ENCODE peak calls at places on chromosomes 12 and 14, in seven cellular contexts. S, T, E, A, U, X and Y are unnamed samples.

GRCh38 chr12:47591795-47592194 is 114.0 kb downstream of the RPAP3 start:
- DNase-seq in S (no peak), T (no peak), E (no peak), A (no peak), U (no peak), X (no peak), Y (no peak)

GRCh38 chr12:3362751-3363150 is 128.3 kb upstream of the PRMT8 start:
- DNase-seq in S (no peak), T (no peak), E (no peak), A (no peak), U (no peak), X (no peak), Y (no peak)

GRCh38 chr12:85301054-85301453 is 21.0 kb downstream of the ALX1 start:
- DNase-seq in S (no peak), T (no peak), E (no peak), A (no peak), U (no peak), X (no peak), Y (no peak)

GRCh38 chr12:51156366-51156765 is 16.6 kb downstream of the TFCP2 start:
- DNase-seq in S (no peak), T (no peak), E (no peak), A (no peak), U (no peak), X (no peak), Y (no peak)

GRCh38 chr14:31449136-31449535 is 8.2 kb downstream of the DTD2 start:
- DNase-seq in S (no peak), T (no peak), E (no peak), A (no peak), U (no peak), X (no peak), Y (no peak)

GRCh38 chr12:92696240-92696639 is 6.5 kb upstream of the PLEKHG7 start:
- DNase-seq in S (peak; percentile 26), T (peak; percentile 24), E (no peak), A (no peak), U (no peak), X (no peak), Y (no peak)

GRCh38 chr14:65169351-65169750 is 67.0 kb upstream of the MAX start:
- DNase-seq in S (no peak), T (no peak), E (no peak), A (no peak), U (no peak), X (no peak), Y (no peak)

GRCh38 chr12:15304296-15304695 is 18.0 kb upstream of the PTPRO start:
- DNase-seq in S (no peak), T (no peak), E (no peak), A (no peak), U (no peak), X (no peak), Y (no peak)

GRCh38 chr12:6052206-6052939 is 72.1 kb downstream of the VWF start:
- DNase-seq in S (no peak), T (no peak), E (no peak), A (no peak), U (no peak), X (no peak), Y (peak; percentile 28)

GRCh38 chr12:79151956-79152355 is 287.4 kb downstream of the SYT1 start:
- DNase-seq in S (no peak), T (no peak), E (no peak), A (no peak), U (no peak), X (no peak), Y (no peak)

GRCh38 chr12:26867084-26867483 is 34.1 kb upstream of the ITPR2 start:
- DNase-seq in S (no peak), T (no peak), E (no peak), A (no peak), U (no peak), X (no peak), Y (no peak)

GRCh38 chr12:83318386-83318971 is 631.8 kb downstream of the TMTC2 start:
- DNase-seq in S (no peak), T (no peak), E (no peak), A (no peak), U (no peak), X (no peak), Y (no peak)

GRCh38 chr14:98229676-98230366 is 1042.2 kb downstream of the BCL11B start:
- DNase-seq in S (no peak), T (no peak), E (no peak), A (no peak), U (no peak), X (no peak), Y (no peak)

GRCh38 chr14:98223106-98223505 is 1048.9 kb downstream of the BCL11B start:
- DNase-seq in S (no peak), T (no peak), E (no peak), A (no peak), U (no peak), X (no peak), Y (no peak)

GRCh38 chr14:98227000-98227726 is 1044.8 kb downstream of the BCL11B start:
- DNase-seq in S (no peak), T (no peak), E (no peak), A (no peak), U (no peak), X (no peak), Y (no peak)

GRCh38 chr14:98227727-98228111 is 1044.3 kb downstream of the BCL11B start:
- DNase-seq in S (no peak), T (no peak), E (no peak), A (no peak), U (no peak), X (no peak), Y (no peak)

DNA sequence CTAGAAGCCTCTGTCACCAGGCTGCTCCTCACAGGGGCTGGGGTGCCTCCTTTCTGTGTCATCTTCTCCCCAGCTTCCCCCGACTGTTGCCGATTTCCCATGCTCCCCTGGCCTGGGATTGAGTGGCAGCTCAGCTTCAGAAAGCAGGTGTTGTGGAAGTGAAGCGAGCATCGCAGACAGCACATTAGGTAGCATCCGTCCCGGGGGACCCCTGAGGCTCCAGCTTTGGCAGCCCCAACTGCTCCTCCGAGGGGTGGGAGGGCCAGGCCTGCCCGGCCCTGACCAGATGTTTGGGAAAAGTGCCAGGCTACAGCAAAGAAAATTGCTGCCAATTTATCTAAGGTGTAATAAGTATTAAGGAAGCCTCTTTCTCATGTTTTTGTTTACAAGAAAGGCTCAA is 1045.6 kb downstream of the BCL11B start:
- DNase-seq in S (no peak), T (no peak), E (no peak), A (no peak), U (no peak), X (no peak), Y (no peak)
- H3K4me1 ChIP-seq in S (no peaks in the 10 kb centered on the region), T (no peaks in the 10 kb centered on the region), E (peaks cover 92% of the 10 kb centered on the region), A (peaks cover 58% of the 10 kb centered on the region), U (no peaks in the 10 kb centered on the region), X (no peaks in the 10 kb centered on the region), Y (no peaks in the 10 kb centered on the region)

GRCh38 chr14:68766299-68767247 is 26.3 kb downstream of the ZFP36L1 start:
- DNase-seq in S (no peak), T (no peak), E (no peak), A (no peak), U (no peak), X (no peak), Y (no peak)
- H3K4me1 ChIP-seq in S (peaks cover 4% of the 10 kb centered on the region), T (no peaks in the 10 kb centered on the region), E (peaks cover 18% of the 10 kb centered on the region), A (peaks cover 17% of the 10 kb centered on the region), U (no peaks in the 10 kb centered on the region), X (peaks cover 7% of the 10 kb centered on the region), Y (peaks cover 43% of the 10 kb centered on the region)

DNA sequence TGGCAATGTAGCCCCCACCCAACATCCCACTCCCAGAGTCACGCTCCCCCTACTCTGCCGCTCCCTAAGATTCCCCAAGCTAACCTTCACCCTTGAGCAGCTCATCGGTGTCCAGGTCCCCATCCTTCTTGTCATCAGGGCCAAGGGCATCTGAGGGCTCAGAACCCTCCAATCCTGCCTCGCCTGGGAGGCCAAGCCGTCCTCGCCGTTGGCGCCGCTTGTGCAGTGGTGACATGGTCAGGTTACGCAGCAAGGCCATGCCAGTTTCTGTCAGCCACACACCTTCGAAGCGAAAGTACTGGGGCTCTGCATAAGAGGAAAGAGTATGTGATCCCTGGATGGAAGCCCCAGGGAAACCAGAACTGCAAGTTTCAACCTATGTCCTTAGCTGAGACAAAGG is 15.9 kb downstream of the KMT2D start:
- DNase-seq in S (no peak), T (no peak), E (no peak), A (no peak), U (no peak), X (no peak), Y (no peak)
- H3K4me1 ChIP-seq in S (no peaks in the 10 kb centered on the region), T (no peaks in the 10 kb centered on the region), E (no peaks in the 10 kb centered on the region), A (peaks cover 4% of the 10 kb centered on the region), U (no peaks in the 10 kb centered on the region), X (no peaks in the 10 kb centered on the region), Y (no peaks in the 10 kb centered on the region)

DNA sequence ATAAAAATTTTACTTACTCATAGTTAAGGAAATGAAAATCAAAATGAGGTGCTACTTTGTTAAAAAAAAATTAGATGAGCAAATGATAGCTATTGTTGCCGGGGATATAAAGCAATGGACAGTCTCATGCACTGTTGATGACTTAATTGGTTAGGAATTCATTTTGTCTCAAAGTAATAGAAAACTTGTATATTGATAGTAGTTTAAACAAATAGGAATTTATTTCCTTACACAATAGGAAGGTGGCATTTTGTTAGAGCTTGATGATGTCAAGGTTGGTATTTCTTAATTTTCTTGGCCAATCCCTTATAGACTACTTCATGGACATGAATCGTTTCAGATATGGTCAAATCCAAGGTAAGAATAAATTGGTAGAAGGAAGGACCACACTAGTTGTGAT is 7.8 kb downstream of the PRPF39 start:
- DNase-seq in S (no peak), T (no peak), E (no peak), A (no peak), U (no peak), X (no peak), Y (no peak)
- H3K4me1 ChIP-seq in S (peaks cover 25% of the 10 kb centered on the region), T (no peaks in the 10 kb centered on the region), E (peaks cover 22% of the 10 kb centered on the region), A (peaks cover 9% of the 10 kb centered on the region), U (no peaks in the 10 kb centered on the region), X (peaks cover 15% of the 10 kb centered on the region), Y (peaks cover 3% of the 10 kb centered on the region)

GRCh38 chr12:111427417-111428074 is 21.8 kb downstream of the SH2B3 start:
- DNase-seq in S (no peak), T (no peak), E (no peak), A (no peak), U (no peak), X (no peak), Y (no peak)
- H3K4me1 ChIP-seq in S (peaks cover 31% of the 10 kb centered on the region), T (peaks cover 52% of the 10 kb centered on the region), E (peaks cover 86% of the 10 kb centered on the region), A (peaks cover 87% of the 10 kb centered on the region), U (peaks cover 37% of the 10 kb centered on the region), X (peaks cover 27% of the 10 kb centered on the region), Y (peaks cover 90% of the 10 kb centered on the region)

GRCh38 chr12:106582661-106583577 is at the start of gene RFX4:
- DNase-seq in S (no peak), T (no peak), E (no peak), A (no peak), U (no peak), X (no peak), Y (no peak)
- H3K4me1 ChIP-seq in S (peaks cover 14% of the 10 kb centered on the region), T (no peaks in the 10 kb centered on the region), E (peaks cover 28% of the 10 kb centered on the region), A (peaks cover 33% of the 10 kb centered on the region), U (peaks cover 3% of the 10 kb centered on the region), X (no peaks in the 10 kb centered on the region), Y (peaks cover 71% of the 10 kb centered on the region)